ENCODE peak calls at places on chromosomes 3 and 15, in five cellular contexts. Y is HCT116, J is HepG2, D is K562, O is SK-N-SH. G is an unnamed sample.
A peak's percentile ranks its signal among the peaks of the same experiment; 100 is the strongest.

GRCh38 chr3:58484049-58484721 is 7.7 kb upstream of the KCTD6 start:
- DNase-seq in O (no peak), J (no peak), Y (no peak), D (no peak), G (no peak)

GRCh38 chr3:190811775-190812480 is 50.6 kb downstream of the GMNC start:
- DNase-seq in J (peak; percentile 54), Y (peak; percentile 67), D (peak; percentile 30), O (peak; percentile 27), G (peak; percentile 82)

GRCh38 chr15:90342655-90343054 is 9.4 kb upstream of the ZNF774 start:
- DNase-seq in Y (no peak), J (no peak), O (no peak), D (no peak), G (no peak)

GRCh38 chr3:187327827-187328226 is 36.3 kb upstream of the MASP1 start:
- DNase-seq in J (no peak), Y (no peak), D (no peak), O (no peak), G (no peak)

GRCh38 chr15:57563416-57563815 is 28.3 kb upstream of the MYZAP start:
- DNase-seq in Y (no peak), O (no peak), D (no peak), J (no peak), G (no peak)

GRCh38 chr15:41332788-41333527 is at the start of gene NUSAP1:
- DNase-seq in O (no peak), Y (no peak), D (no peak), J (peak; percentile 38), G (no peak)

GRCh38 chr15:70524470-70524869 is 238.9 kb downstream of the UACA start:
- DNase-seq in Y (no peak), D (no peak), O (no peak), J (no peak), G (no peak)

GRCh38 chr3:151276038-151277027 is 2.0 kb downstream of the P2RY14 start:
- DNase-seq in D (no peak), Y (no peak), J (no peak), O (no peak), G (no peak)

GRCh38 chr3:45760878-45761711 is 35.2 kb downstream of the SLC6A20 start:
- DNase-seq in Y (peak; percentile 51), O (peak; percentile 87), D (peak; percentile 71), J (peak; percentile 39), G (peak; percentile 81)

GRCh38 chr3:7607669-7608068 is 746.8 kb downstream of the GRM7 start:
- DNase-seq in D (no peak), J (no peak), Y (no peak), O (no peak), G (no peak)

GRCh38 chr3:169659858-169660614 is 3.5 kb downstream of the MECOM start:
- DNase-seq in J (no peak), D (no peak), Y (no peak), O (peak; percentile 8), G (no peak)

GRCh38 chr3:30696403-30696819 is 90.0 kb downstream of the TGFBR2 start:
- DNase-seq in D (no peak), O (no peak), Y (no peak), J (no peak), G (no peak)

GRCh38 chr3:105119801-105120340 is 246.8 kb upstream of the ALCAM start:
- DNase-seq in D (no peak), J (no peak), Y (no peak), O (no peak), G (no peak)

GRCh38 chr3:161475905-161476304 is 20.7 kb upstream of the OTOL1 start:
- DNase-seq in J (peak; percentile 50), Y (peak; percentile 72), D (no peak), O (peak; percentile 5), G (no peak)

GRCh38 chr15:79887517-79887916 is 9.3 kb downstream of the MTHFS start:
- DNase-seq in J (no peak), Y (no peak), D (no peak), O (no peak), G (no peak)

GRCh38 chr15:35505152-35505551 is 40.8 kb downstream of the DPH6 start:
- DNase-seq in D (no peak), O (no peak), J (no peak), Y (no peak), G (no peak)

DNA sequence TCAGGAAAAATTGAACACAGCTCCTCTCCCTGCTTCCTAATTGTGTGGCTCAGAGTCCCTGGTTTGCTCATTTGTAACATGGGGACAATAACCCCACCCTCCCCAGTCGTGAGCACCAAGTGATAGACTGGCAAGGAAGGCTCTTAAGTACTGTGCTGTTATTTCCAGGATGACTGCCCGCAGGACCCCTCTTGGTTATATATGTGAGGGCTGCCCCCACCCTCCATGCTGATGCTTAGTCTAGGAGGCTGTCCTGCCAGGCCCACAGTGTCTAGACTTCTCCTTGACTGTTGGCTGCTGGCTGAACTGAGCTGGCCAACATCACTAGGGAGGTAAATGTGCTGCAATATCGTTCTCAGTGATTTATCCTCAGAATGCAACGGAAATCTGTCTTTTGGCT is 45.1 kb downstream of the RAB11A start:
- DNase-seq in Y (no peak), O (no peak), J (no peak), D (no peak), G (no peak)
- TF ChIP-seq JUND in Y (no peak), O (no peak), J (no peak), D (no peak), G (no peak)

GRCh38 chr15:100759116-100759515 is 120.5 kb upstream of the ALDH1A3 start:
- DNase-seq in O (no peak), J (no peak), D (no peak), Y (no peak), G (no peak)
- TF ChIP-seq JUND in O (no peak), J (no peak), D (no peak), Y (no peak), G (no peak)

DNA sequence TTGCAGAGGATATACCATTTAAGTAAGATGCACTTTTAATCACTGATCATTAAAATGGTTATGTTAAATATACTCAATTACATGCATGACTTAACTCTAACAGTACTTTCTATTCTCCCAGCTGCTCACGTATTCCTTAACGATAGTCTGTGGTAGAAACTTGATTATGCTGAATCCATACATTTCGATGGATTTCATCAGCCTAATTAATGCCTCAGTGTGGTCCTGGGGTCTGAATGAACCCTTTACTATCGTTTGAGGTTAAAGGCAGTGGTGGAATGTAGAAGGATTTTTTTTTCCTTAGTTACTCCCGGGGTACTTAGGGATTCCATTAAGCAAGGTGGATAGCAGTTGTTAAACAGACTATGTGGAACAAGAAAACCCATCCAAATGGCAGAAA is 18.6 kb downstream of the SOX2 start:
- DNase-seq in D (no peak), Y (no peak), O (no peak), J (no peak), G (no peak)
- TF ChIP-seq JUND in D (no peak), Y (no peak), O (no peak), J (no peak), G (no peak)

GRCh38 chr3:4813855-4814254 is 165.4 kb upstream of the BHLHE40 start:
- DNase-seq in Y (no peak), O (no peak), J (no peak), D (peak; percentile 54), G (no peak)

GRCh38 chr3:4816306-4816705 is 162.9 kb upstream of the BHLHE40 start:
- DNase-seq in J (no peak), Y (no peak), O (no peak), D (no peak), G (no peak)

GRCh38 chr3:4812509-4812908 is 166.7 kb upstream of the BHLHE40 start:
- DNase-seq in O (no peak), J (no peak), D (no peak), Y (no peak), G (no peak)

GRCh38 chr3:4814904-4815574 is 164.2 kb upstream of the BHLHE40 start:
- DNase-seq in D (peak; percentile 70), Y (no peak), O (no peak), J (no peak), G (no peak)

DNA sequence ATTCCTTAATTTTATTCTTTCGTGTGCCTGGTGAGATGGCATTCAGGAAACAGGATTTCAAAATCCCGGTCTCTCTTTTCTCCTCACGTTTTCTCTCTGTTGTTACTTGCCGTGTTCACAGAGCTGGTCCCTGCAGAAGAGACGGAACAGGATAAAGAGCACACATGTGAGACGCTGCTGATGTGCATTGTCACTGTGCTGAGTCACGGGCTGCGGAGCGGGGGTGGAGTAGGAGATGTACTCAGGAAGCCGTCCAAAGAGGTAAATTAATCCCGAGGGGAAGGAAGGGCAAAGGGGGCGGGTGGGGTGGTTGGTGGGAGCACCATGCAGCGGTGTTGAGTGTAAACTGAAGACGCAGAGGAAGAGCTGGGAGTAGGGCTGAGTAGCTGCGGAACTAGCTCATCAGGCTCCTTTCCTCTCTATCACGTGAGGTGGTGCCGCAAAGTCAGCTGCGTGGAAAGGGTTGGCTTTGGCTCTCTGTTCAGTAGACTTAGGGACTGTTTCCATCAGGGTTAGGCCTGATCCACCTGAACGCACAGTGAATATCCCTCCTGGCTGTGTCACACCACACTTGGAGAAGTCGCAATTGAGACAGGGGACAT is 164.8 kb upstream of the BHLHE40 start:
- DNase-seq in Y (no peak), J (no peak), O (no peak), D (peak; percentile 99), G (no peak)
- TF ChIP-seq JUND in Y (no peak), J (no peak), O (no peak), D (peak; percentile 96), G (no peak)

DNA sequence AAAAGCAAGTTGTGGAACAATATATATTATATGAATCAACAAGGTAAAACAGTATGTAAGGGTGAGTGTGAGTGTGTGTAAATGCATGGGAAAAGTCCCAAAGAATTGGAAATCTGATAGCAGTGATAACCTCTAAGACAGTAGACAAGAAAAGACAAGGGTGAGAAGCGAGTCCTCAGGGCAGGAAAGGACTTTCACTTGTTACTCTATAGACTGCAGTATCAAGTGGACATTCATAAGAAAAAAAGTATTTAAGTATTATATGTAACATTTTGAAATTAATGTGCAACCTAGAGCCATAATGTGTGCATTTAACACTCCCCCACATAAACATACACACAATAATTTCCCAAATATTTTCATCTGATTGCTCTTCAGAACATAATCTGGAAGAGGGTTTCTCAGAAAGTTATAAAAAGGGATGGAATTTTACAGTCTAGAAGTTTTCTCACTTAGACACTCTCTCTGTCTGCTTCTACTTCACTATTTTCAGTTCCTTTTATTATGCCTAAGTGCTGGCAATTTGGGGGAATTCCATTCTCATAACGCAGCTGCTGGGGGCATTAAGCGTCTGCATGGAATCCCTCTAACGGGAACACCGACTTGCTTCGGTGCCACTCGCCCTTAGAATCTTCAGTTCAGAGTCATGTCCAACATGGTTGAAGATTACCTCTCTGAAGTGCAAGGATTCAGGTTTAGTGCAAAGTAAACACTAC is 50.0 kb upstream of the CDIN1 start:
- DNase-seq in Y (no peak), J (no peak), D (no peak), O (no peak), G (no peak)
- TF ChIP-seq JUND in Y (no peak), J (no peak), D (no peak), O (no peak), G (no peak)

GRCh38 chr3:94137377-94137776 is 74.5 kb downstream of the NSUN3 start:
- DNase-seq in J (no peak), O (no peak), D (no peak), Y (no peak), G (no peak)
- TF ChIP-seq JUND in J (no peak), O (no peak), D (no peak), Y (no peak), G (no peak)

GRCh38 chr3:150130404-150131100 is 159.9 kb upstream of the PFN2 start:
- DNase-seq in O (no peak), Y (no peak), D (no peak), J (no peak), G (no peak)
- TF ChIP-seq JUND in O (no peak), Y (no peak), D (no peak), J (no peak), G (no peak)

G was measured in T47D.